ENCODE peak calls at places on chromosomes 1 and 21, in eight cellular contexts. N is A549; C is activated CD4-positive, alpha-beta T cell treated with anti-CD3 and anti-CD28 coated beads for 1 hour; D is caudate nucleus; T is AG20443; B is PC-9; G is dermis blood vessel endothelial cell; R is mesenchymal stem cell. Q is an unnamed sample.
A peak's percentile ranks its signal among the peaks of the same experiment; 100 is the strongest.

GRCh38 chr21:32412998-32413504 is 545 bp downstream of the EVA1C start:
- DNase-seq in N (no peak), C (no peak), D (no peak), T (no peak), B (no peak), G (peak; percentile 57), R (no peak), Q (no peak)

GRCh38 chr1:58162952-58163550 is 383.5 kb downstream of the OMA1 start:
- DNase-seq in N (peak; percentile 5), C (no peak), D (no peak), T (peak; percentile 70), B (peak; percentile 38), G (peak; percentile 80), R (peak; percentile 58), Q (peak; percentile 25)

GRCh38 chr1:176656257-176656995 is 193.5 kb downstream of the PAPPA2 start:
- DNase-seq in N (no peak), C (no peak), D (no peak), T (peak; percentile 85), B (no peak), G (no peak), R (peak; percentile 71), Q (peak; percentile 23)

GRCh38 chr21:42010507-42011493 is 640 bp upstream of the ZBTB21 start:
- DNase-seq in N (peak; percentile 7), C (no peak), D (no peak), T (peak; percentile 53), B (no peak), G (peak; percentile 34), R (peak; percentile 38), Q (peak; percentile 56)

GRCh38 chr1:212606734-212607205 is 1.8 kb upstream of the ATF3 start:
- DNase-seq in N (no peak), C (peak; percentile 32), D (no peak), T (no peak), B (no peak), G (peak; percentile 38), R (peak; percentile 42), Q (no peak)

GRCh38 chr1:209227941-209228340 is 355.6 kb upstream of the CAMK1G start:
- DNase-seq in N (no peak), C (no peak), D (no peak), T (no peak), B (no peak), G (no peak), R (no peak), Q (no peak)

GRCh38 chr1:221567859-221568507 is 173.9 kb downstream of the DUSP10 start:
- DNase-seq in N (no peak), C (no peak), D (no peak), T (no peak), B (no peak), G (no peak), R (no peak), Q (no peak)

GRCh38 chr1:109198043-109198695 is 15.5 kb upstream of the SARS1 start:
- DNase-seq in N (peak; percentile 51), C (no peak), D (no peak), T (peak; percentile 89), B (peak; percentile 55), G (peak; percentile 79), R (peak; percentile 90), Q (peak; percentile 56)

GRCh38 chr1:64505232-64505943 is 35.5 kb downstream of the CACHD1 start:
- DNase-seq in N (peak; percentile 34), C (peak; percentile 13), D (no peak), T (peak; percentile 61), B (no peak), G (no peak), R (no peak), Q (peak; percentile 65)

Q was measured in H54.